ENCODE peak calls at places on chromosomes 13 and 19, in nine cellular contexts. Q is heart right ventricle; L is mucosa of descending colon; G is psoas muscle; Y is CD8-positive, alpha-beta T cell; J is AG10803; C is GM23338; N is ovary; I is esophagus muscularis mucosa. U is an unnamed sample.

GRCh38 chr13:97307882-97308624 is 85.9 kb downstream of the MBNL2 start:
- DNase-seq in Q (peak), L (no peak), G (no peak), Y (no peak), J (peak), C (peak), N (no peak), I (no peak), U (no peak)

GRCh38 chr19:48873476-48874308 is 1.5 kb downstream of the PPP1R15A start:
- DNase-seq in Q (no peak), L (no peak), G (no peak), Y (no peak), J (peak), C (no peak), N (peak), I (no peak), U (no peak)

GRCh38 chr13:94595943-94596574 is at the start of gene TGDS:
- DNase-seq in Q (peak), L (peak), G (peak), Y (peak), J (peak), C (peak), N (peak), I (peak), U (peak)

GRCh38 chr13:90238433-90238832 is 1109.1 kb upstream of the MIR17HG start:
- DNase-seq in Q (no peak), L (no peak), G (no peak), Y (no peak), J (no peak), C (peak), N (no peak), I (no peak), U (peak)

GRCh38 chr19:3249408-3249807 is 24.9 kb downstream of the CELF5 start:
- DNase-seq in Q (no peak), L (no peak), G (no peak), Y (no peak), J (no peak), C (peak), N (no peak), I (no peak), U (no peak)

GRCh38 chr19:54190942-54191670 is at the start of gene TSEN34:
- DNase-seq in Q (peak), L (peak), G (peak), Y (peak), J (peak), C (peak), N (peak), I (no peak), U (no peak)

GRCh38 chr19:39435499-39436349 is at the start of gene RPS16:
- DNase-seq in Q (peak), L (peak), G (peak), Y (peak), J (peak), C (peak), N (peak), I (peak), U (peak)

GRCh38 chr13:85080726-85081125 is 718.5 kb downstream of the SLITRK6 start:
- DNase-seq in Q (no peak), L (no peak), G (no peak), Y (no peak), J (no peak), C (no peak), N (no peak), I (no peak), U (no peak)

GRCh38 chr13:29513981-29514719 is 81.3 kb downstream of the SLC7A1 start:
- DNase-seq in Q (no peak), L (no peak), G (no peak), Y (no peak), J (peak), C (no peak), N (no peak), I (no peak), U (no peak)
- TF ChIP-seq CTCF in Q (no peak), L (no peak), G (no peak), Y (no peak), J (no peak), C (no peak), N (no peak), I (no peak), U (no peak)

DNA sequence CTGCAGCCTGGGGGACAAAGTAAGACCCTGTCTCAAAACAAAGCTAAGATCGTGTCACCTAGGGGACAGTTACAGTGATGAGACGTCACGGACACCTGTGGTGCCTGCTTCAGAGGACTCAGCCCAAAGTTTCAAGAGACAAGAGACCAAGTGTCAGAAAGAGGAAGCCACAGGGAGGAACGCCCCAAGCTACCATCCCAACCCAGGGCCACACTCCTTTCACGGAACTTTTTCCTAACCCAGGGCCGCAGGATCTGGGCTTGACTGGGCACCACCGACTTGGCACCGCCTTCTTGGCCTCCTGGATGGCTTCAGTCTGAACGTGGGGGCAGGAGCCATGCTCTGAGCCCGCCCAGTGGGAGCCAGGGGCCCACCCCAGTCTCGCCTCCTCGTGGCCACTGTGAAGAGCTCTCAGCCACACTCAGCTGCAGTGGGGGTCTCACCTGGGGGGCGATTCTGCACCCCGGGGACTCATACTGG is 8.5 kb downstream of the MOB3A start:
- DNase-seq in Q (no peak), L (no peak), G (no peak), Y (peak), J (no peak), C (no peak), N (peak), I (no peak), U (no peak)
- TF ChIP-seq CTCF in Q (no peak), L (no peak), G (no peak), Y (no peak), J (no peak), C (no peak), N (no peak), I (no peak), U (no peak)

DNA sequence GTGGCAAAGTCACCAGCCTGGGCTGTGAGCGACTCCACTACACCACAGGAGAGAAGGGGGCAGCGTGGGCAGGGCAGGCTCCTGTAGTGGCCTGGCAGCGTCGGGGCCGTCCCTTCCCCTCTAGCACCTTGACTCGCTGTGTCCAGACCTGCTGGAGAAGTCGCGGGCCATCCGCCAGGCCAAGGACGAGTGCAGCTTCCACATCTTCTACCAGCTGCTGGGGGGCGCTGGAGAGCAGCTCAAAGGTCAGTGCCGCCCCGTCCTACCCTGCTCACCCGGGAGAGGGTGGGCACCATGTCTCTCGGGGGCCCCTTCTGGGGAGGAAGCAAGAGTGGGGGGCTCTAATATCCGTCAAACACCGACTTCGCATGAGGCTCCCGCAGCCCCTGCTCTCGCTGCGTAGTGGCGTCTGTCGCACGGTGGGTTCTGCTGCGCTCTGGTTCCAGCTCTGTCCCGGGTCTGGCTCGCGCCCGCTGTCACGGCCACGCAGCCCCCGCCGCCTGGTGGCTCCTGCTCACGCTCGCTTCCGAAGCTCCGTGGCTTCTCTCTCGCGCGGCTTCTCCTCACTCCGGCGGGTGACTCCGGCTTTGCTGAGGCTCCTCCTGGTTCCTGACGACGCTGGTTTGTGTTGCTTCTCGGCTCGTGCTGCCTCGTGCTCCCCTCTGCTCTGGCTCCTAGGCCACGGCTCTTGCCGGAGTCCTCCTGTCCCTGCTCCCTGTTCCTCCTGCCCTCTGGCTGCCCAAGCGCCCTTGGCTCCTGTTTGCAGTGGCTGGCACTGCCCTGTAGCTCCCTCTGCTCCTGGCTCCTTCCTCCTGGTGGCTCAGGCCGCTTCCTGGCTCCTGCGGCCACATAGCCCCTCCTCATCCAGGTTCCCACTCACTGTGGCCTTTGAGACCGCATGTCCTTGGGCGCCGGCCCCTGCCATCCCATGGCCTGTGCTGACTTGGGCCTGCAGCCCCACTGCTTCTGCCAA is 27.2 kb downstream of the MYH14 start:
- DNase-seq in Q (peak), L (no peak), G (no peak), Y (no peak), J (no peak), C (peak), N (no peak), I (no peak), U (no peak)
- TF ChIP-seq CTCF in Q (no peak), L (no peak), G (no peak), Y (no peak), J (no peak), C (peak), N (no peak), I (no peak), U (no peak)

GRCh38 chr13:40758811-40759210 is 12.2 kb downstream of the MRPS31 start:
- DNase-seq in Q (no peak), L (no peak), G (no peak), Y (no peak), J (no peak), C (no peak), N (no peak), I (no peak), U (no peak)

GRCh38 chr13:40755082-40755755 is 15.8 kb downstream of the MRPS31 start:
- DNase-seq in Q (no peak), L (peak), G (no peak), Y (no peak), J (no peak), C (no peak), N (no peak), I (no peak), U (no peak)

DNA sequence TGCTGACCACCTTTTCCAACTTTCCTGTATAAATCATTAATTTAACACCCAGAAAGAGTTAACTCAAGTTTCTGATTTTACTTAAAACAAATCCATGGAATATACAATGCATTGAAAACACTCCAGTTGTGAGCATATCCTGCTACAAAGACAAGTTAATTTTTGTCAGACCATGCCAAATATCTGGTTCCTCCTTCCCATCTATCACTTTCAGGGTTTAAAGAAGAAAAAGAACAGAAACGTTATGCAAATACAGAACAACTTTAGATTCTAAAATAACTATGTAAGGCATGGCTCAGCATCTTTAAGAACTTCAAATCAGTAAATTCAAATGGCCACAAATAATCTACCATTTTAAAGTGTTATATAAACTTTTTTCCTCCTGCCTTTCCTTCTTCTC is 14.9 kb downstream of the MRPS31 start:
- DNase-seq in Q (no peak), L (no peak), G (no peak), Y (no peak), J (no peak), C (no peak), N (no peak), I (no peak), U (no peak)
- TF ChIP-seq CTCF in Q (no peak), L (no peak), G (no peak), Y (no peak), J (no peak), C (no peak), N (no peak), I (no peak), U (no peak)